ENCODE peak calls at places on chromosomes 12 and 14, in six cellular contexts. One of them, this sample, is unnamed.

GRCh38 chr12:57740656-57741412 is 2.3 kb upstream of the AGAP2 start:
- DNase-seq in CD4-positive, alpha-beta memory T cell: peak; percentile 91
- DNase-seq in aorta: no peak
- DNase-seq in ACHN: no peak
- DNase-seq in RCC 7860: no peak
- DNase-seq in HCEC 1CT: no peak
- DNase-seq in this sample: no peak

GRCh38 chr14:60981626-60982455 is 796 bp downstream of the SLC38A6 start:
- DNase-seq in aorta: no peak
- DNase-seq in RCC 7860: peak; percentile 68
- DNase-seq in CD4-positive, alpha-beta memory T cell: no peak
- DNase-seq in ACHN: peak; percentile 62
- DNase-seq in HCEC 1CT: peak; percentile 90
- DNase-seq in this sample: peak; percentile 94

GRCh38 chr12:2374092-2374740 is 321.4 kb downstream of the CACNA1C start:
- DNase-seq in HCEC 1CT: no peak
- DNase-seq in ACHN: no peak
- DNase-seq in RCC 7860: no peak
- DNase-seq in aorta: no peak
- DNase-seq in CD4-positive, alpha-beta memory T cell: no peak
- DNase-seq in this sample: peak; percentile 10

GRCh38 chr12:67698711-67699603 is 50.4 kb downstream of the DYRK2 start:
- DNase-seq in aorta: no peak
- DNase-seq in ACHN: no peak
- DNase-seq in HCEC 1CT: peak; percentile 53
- DNase-seq in CD4-positive, alpha-beta memory T cell: peak; percentile 62
- DNase-seq in RCC 7860: no peak
- DNase-seq in this sample: peak; percentile 52

GRCh38 chr12:131432532-131433260 is 278.2 kb upstream of the SFSWAP start:
- DNase-seq in aorta: no peak
- DNase-seq in ACHN: no peak
- DNase-seq in RCC 7860: no peak
- DNase-seq in HCEC 1CT: no peak
- DNase-seq in CD4-positive, alpha-beta memory T cell: no peak
- DNase-seq in this sample: no peak

GRCh38 chr14:31660728-31661127 is 99.5 kb downstream of the NUBPL start:
- DNase-seq in aorta: no peak
- DNase-seq in HCEC 1CT: no peak
- DNase-seq in RCC 7860: no peak
- DNase-seq in ACHN: no peak
- DNase-seq in CD4-positive, alpha-beta memory T cell: no peak
- DNase-seq in this sample: no peak

GRCh38 chr12:92543359-92543758 is 159.4 kb upstream of the PLEKHG7 start:
- DNase-seq in HCEC 1CT: no peak
- DNase-seq in ACHN: no peak
- DNase-seq in CD4-positive, alpha-beta memory T cell: no peak
- DNase-seq in RCC 7860: no peak
- DNase-seq in aorta: no peak
- DNase-seq in this sample: no peak

GRCh38 chr14:24307575-24308341 is at the start of gene CIDEB:
- DNase-seq in CD4-positive, alpha-beta memory T cell: peak; percentile 58
- DNase-seq in RCC 7860: peak; percentile 24
- DNase-seq in HCEC 1CT: peak; percentile 34
- DNase-seq in aorta: peak; percentile 67
- DNase-seq in ACHN: peak; percentile 76
- DNase-seq in this sample: peak; percentile 43

GRCh38 chr12:47983541-47984115 is 20.2 kb downstream of the TMEM106C start:
- DNase-seq in HCEC 1CT: no peak
- DNase-seq in RCC 7860: no peak
- DNase-seq in ACHN: no peak
- DNase-seq in CD4-positive, alpha-beta memory T cell: no peak
- DNase-seq in aorta: no peak
- DNase-seq in this sample: no peak

GRCh38 chr12:2129076-2129475 is 76.3 kb downstream of the CACNA1C start:
- DNase-seq in CD4-positive, alpha-beta memory T cell: no peak
- DNase-seq in ACHN: no peak
- DNase-seq in aorta: no peak
- DNase-seq in RCC 7860: no peak
- DNase-seq in HCEC 1CT: peak; percentile 77
- DNase-seq in this sample: peak; percentile 75

GRCh38 chr14:65551019-65551643 is 138.6 kb downstream of the FUT8 start:
- DNase-seq in CD4-positive, alpha-beta memory T cell: no peak
- DNase-seq in RCC 7860: no peak
- DNase-seq in ACHN: no peak
- DNase-seq in HCEC 1CT: no peak
- DNase-seq in aorta: no peak
- DNase-seq in this sample: no peak

GRCh38 chr12:69484428-69484827 is 14.2 kb downstream of the FRS2 start:
- DNase-seq in RCC 7860: no peak
- DNase-seq in CD4-positive, alpha-beta memory T cell: no peak
- DNase-seq in HCEC 1CT: no peak
- DNase-seq in aorta: no peak
- DNase-seq in ACHN: no peak
- DNase-seq in this sample: no peak

This sample was measured in IMR-90.